ENCODE peak calls at places on chromosomes 16 and 17, in five cellular contexts. One of them, this sample, is unnamed. For H3K4me1, the result is how much of the 10 kb centered on the place peaks cover.

GRCh38 chr16:73848993-73849392 is 447.6 kb upstream of the PSMD7 start:
- DNase-seq in sigmoid colon: no peak
- DNase-seq in H1: no peak
- DNase-seq in SK-N-SH: no peak
- DNase-seq in GM12878: no peak
- DNase-seq in this sample: no peak

GRCh38 chr17:57211543-57211942 is 44.8 kb upstream of the MSI2 start:
- DNase-seq in SK-N-SH: no peak
- DNase-seq in sigmoid colon: no peak
- DNase-seq in GM12878: no peak
- DNase-seq in H1: no peak
- DNase-seq in this sample: no peak

GRCh38 chr16:491225-491919 is 36.1 kb upstream of the CAPN15 start:
- DNase-seq in sigmoid colon: no peak
- DNase-seq in H1: no peak
- DNase-seq in SK-N-SH: no peak
- DNase-seq in GM12878: no peak
- DNase-seq in this sample: no peak

GRCh38 chr17:16417896-16418683 is 2.7 kb downstream of the TRPV2 start:
- DNase-seq in sigmoid colon: no peak
- DNase-seq in GM12878: no peak
- DNase-seq in SK-N-SH: no peak
- DNase-seq in H1: no peak
- DNase-seq in this sample: no peak

GRCh38 chr17:66576473-66576872 is 258.4 kb upstream of the CACNG5 start:
- DNase-seq in H1: no peak
- DNase-seq in sigmoid colon: no peak
- DNase-seq in GM12878: no peak
- DNase-seq in SK-N-SH: no peak
- DNase-seq in this sample: no peak

GRCh38 chr16:68744744-68745280 is 7.7 kb downstream of the CDH1 start:
- DNase-seq in SK-N-SH: no peak
- DNase-seq in GM12878: no peak
- DNase-seq in sigmoid colon: no peak
- DNase-seq in H1: peak
- DNase-seq in this sample: no peak

GRCh38 chr17:17073006-17073626 is 30.9 kb downstream of the MPRIP start:
- DNase-seq in H1: no peak
- DNase-seq in SK-N-SH: no peak
- DNase-seq in GM12878: no peak
- DNase-seq in sigmoid colon: peak
- DNase-seq in this sample: no peak

GRCh38 chr17:46793541-46793940 is 25.0 kb downstream of the WNT3 start:
- DNase-seq in sigmoid colon: no peak
- DNase-seq in GM12878: no peak
- DNase-seq in H1: no peak
- DNase-seq in SK-N-SH: no peak
- DNase-seq in this sample: no peak

GRCh38 chr17:28466001-28466400 is 7.4 kb upstream of the SLC13A2 start:
- DNase-seq in SK-N-SH: no peak
- DNase-seq in sigmoid colon: peak
- DNase-seq in GM12878: no peak
- DNase-seq in H1: peak
- DNase-seq in this sample: no peak

GRCh38 chr16:10668322-10669045 is 26.2 kb downstream of the TEKT5 start:
- DNase-seq in SK-N-SH: peak
- DNase-seq in sigmoid colon: no peak
- DNase-seq in GM12878: no peak
- DNase-seq in H1: peak
- DNase-seq in this sample: no peak

DNA sequence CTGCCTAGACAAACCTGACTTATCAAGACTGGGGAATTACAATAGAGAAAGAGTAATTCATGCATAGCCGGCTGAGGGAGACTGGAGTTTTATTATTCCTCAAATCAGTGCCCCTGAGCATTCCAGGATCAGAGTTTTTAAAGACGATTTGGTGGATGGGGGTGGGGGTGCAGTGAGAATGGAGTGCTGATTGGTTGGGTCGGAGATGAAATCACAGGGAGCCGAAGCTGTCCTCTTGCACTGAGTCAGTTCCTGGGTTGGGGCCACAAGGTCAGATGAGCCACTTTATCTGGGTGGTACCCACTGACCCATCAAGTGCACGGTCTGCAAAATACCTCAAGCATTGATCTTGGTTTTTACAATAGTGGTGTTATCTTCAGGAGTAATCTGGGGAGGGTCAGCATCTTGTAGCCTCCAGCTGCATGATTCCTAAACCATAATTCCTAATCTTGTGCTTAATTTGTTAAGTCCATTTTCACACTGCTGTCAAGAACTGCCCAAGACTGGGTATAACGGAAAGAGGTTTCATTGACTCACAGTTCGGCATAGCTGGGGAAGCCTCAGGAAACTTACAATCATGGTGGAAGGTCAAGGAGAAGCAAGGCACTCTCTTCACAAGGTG is 69.6 kb downstream of the MARF1 start:
- DNase-seq in sigmoid colon: no peak
- DNase-seq in GM12878: no peak
- DNase-seq in SK-N-SH: no peak
- DNase-seq in H1: no peak
- DNase-seq in this sample: no peak
- H3K4me3 ChIP-seq in sigmoid colon: no peak
- H3K4me3 ChIP-seq in GM12878: no peak
- H3K4me3 ChIP-seq in SK-N-SH: no peak
- H3K4me3 ChIP-seq in H1: no peak
- H3K4me3 ChIP-seq in this sample: no peak

DNA sequence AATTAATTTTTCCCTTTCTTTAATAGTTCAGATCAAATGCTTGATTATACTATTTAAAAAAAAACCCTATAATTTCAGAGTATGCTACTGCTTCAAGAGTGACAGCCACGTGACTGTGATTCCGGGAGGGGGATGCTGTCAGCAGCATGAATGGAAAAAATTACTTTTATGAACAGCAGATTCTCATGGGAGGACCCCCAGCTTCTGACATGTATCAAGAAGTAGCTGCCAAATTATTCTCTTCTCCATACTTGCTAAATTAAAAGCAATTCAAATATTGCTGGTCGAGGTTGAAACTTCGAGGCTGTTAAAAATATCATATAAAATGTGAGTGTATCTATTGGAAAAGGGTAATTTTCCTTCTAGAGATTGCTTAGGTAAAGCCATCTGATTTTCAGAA is 95.0 kb downstream of the HS3ST4 start:
- DNase-seq in GM12878: no peak
- DNase-seq in SK-N-SH: no peak
- DNase-seq in sigmoid colon: no peak
- DNase-seq in H1: no peak
- DNase-seq in this sample: no peak
- TF ChIP-seq EP300 in GM12878: no peak
- TF ChIP-seq EP300 in SK-N-SH: no peak
- TF ChIP-seq EP300 in sigmoid colon: no peak
- TF ChIP-seq EP300 in H1: no peak
- TF ChIP-seq EP300 in this sample: no peak

DNA sequence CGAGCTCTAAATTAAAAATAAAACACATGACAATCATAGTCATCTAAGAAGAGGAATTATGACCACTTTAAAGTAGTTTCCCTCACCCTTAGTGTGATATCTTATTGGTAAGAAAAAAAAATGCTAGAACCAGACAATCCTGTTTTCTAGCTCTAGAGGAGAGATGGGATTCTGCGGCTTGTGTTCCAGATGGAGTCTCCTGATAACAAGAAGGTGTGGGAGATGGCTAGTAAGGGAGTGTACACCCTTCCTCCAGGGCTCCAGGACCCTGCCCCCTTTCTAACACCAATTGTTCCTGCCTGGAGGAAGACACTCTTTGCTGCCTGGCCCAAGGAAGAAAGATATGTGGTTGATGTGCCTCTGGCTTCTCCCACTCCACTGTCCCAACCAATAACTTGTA is 68.8 kb upstream of the FBXO47 start:
- DNase-seq in H1: no peak
- DNase-seq in SK-N-SH: no peak
- DNase-seq in sigmoid colon: no peak
- DNase-seq in GM12878: no peak
- DNase-seq in this sample: no peak
- H3K4me1 ChIP-seq in H1: under half
- H3K4me1 ChIP-seq in SK-N-SH: under half
- H3K4me1 ChIP-seq in sigmoid colon: under half
- H3K4me1 ChIP-seq in GM12878: under half
- H3K4me1 ChIP-seq in this sample: under half

DNA sequence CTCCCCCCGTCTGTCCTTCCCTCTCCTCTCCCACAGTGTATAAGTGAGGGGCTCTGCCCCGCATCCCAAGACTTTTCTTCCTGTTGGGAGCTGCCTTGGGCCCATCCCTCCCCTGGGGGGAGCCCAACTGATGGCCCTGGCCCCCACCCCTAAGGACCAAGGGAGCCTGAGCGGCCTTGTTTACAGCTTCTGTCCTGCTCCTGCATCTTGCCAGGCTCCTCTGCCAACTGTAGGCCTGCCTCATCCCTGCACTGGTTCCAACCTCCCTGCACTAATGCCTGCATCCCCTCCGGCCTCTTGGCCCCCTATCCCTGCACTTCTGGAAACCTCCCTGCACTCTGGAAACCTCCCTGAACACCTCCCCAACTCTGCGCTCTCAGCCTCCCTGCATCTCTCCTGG is 1.4 kb upstream of the PAGR1 start:
- DNase-seq in sigmoid colon: no peak
- DNase-seq in GM12878: no peak
- DNase-seq in H1: no peak
- DNase-seq in SK-N-SH: no peak
- DNase-seq in this sample: no peak
- H3K4me3 ChIP-seq in sigmoid colon: no peak
- H3K4me3 ChIP-seq in GM12878: no peak
- H3K4me3 ChIP-seq in H1: peak
- H3K4me3 ChIP-seq in SK-N-SH: peak
- H3K4me3 ChIP-seq in this sample: peak

DNA sequence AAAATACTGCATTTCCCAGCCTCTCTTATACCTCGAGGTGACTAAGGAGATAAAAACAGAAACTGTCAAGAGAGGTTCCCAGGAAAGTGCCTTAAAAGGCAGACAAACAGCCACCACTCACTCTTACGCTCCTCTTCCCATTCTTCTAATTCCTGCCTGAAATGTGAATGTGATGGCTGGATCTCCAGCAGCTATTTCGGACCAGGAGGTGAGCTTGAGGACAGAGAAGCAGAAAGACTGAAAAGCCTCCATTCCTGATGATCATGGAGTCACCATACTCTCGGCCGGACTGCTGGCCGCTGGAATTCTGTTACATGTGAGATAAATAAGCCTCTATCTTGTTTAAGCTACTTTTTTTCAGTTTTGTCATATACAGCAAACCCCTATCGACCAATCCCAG is 41.4 kb upstream of the ABR start:
- DNase-seq in GM12878: no peak
- DNase-seq in sigmoid colon: no peak
- DNase-seq in SK-N-SH: no peak
- DNase-seq in H1: no peak
- DNase-seq in this sample: no peak
- TF ChIP-seq EP300 in GM12878: no peak
- TF ChIP-seq EP300 in sigmoid colon: no peak
- TF ChIP-seq EP300 in SK-N-SH: no peak
- TF ChIP-seq EP300 in H1: no peak
- TF ChIP-seq EP300 in this sample: no peak

GRCh38 chr16:9658157-9658556 is 524.1 kb downstream of the GRIN2A start:
- DNase-seq in GM12878: no peak
- DNase-seq in SK-N-SH: no peak
- DNase-seq in H1: peak
- DNase-seq in sigmoid colon: no peak
- DNase-seq in this sample: no peak
- H3K4me1 ChIP-seq in GM12878: under half
- H3K4me1 ChIP-seq in SK-N-SH: under half
- H3K4me1 ChIP-seq in H1: under half
- H3K4me1 ChIP-seq in sigmoid colon: under half
- H3K4me1 ChIP-seq in this sample: under half

GRCh38 chr17:49992933-49993422 is 2.0 kb downstream of the DLX3 start:
- DNase-seq in SK-N-SH: peak
- DNase-seq in sigmoid colon: no peak
- DNase-seq in H1: no peak
- DNase-seq in GM12878: no peak
- DNase-seq in this sample: no peak
- H3K4me3 ChIP-seq in SK-N-SH: peak
- H3K4me3 ChIP-seq in sigmoid colon: peak
- H3K4me3 ChIP-seq in H1: peak
- H3K4me3 ChIP-seq in GM12878: no peak
- H3K4me3 ChIP-seq in this sample: no peak

GRCh38 chr16:24539295-24539849 is at the start of gene RBBP6:
- DNase-seq in H1: peak
- DNase-seq in GM12878: peak
- DNase-seq in SK-N-SH: peak
- DNase-seq in sigmoid colon: peak
- DNase-seq in this sample: peak
- TF ChIP-seq EP300 in H1: peak
- TF ChIP-seq EP300 in GM12878: no peak
- TF ChIP-seq EP300 in SK-N-SH: peak
- TF ChIP-seq EP300 in sigmoid colon: peak
- TF ChIP-seq EP300 in this sample: peak

GRCh38 chr17:77160032-77160876 is 19.5 kb downstream of the SEC14L1 start:
- DNase-seq in sigmoid colon: no peak
- DNase-seq in GM12878: no peak
- DNase-seq in SK-N-SH: no peak
- DNase-seq in H1: no peak
- DNase-seq in this sample: no peak
- H3K4me1 ChIP-seq in sigmoid colon: under half
- H3K4me1 ChIP-seq in GM12878: under half
- H3K4me1 ChIP-seq in SK-N-SH: under half
- H3K4me1 ChIP-seq in H1: under half
- H3K4me1 ChIP-seq in this sample: half or more

This sample was measured in tibial nerve.